ENCODE peak calls at places on chromosomes 11 and 22, in six cellular contexts. M is tibial nerve, A is IMR-90, J is adrenal gland, D is fibroblast of lung, P is transverse colon. H is an unnamed sample. For H3K4me1, the result is how much of the 10 kb centered on the place peaks cover.

GRCh38 chr11:124640660-124641059 is 18.0 kb downstream of the TBRG1 start:
- DNase-seq in D (no peak), P (no peak), J (no peak), M (no peak), A (no peak), H (no peak)

GRCh38 chr11:124882339-124883071 is 15.2 kb downstream of the ROBO4 start:
- DNase-seq in P (no peak), A (no peak), M (no peak), J (no peak), D (no peak), H (no peak)

GRCh38 chr11:66359662-66360087 is 11.9 kb downstream of the SLC29A2 start:
- DNase-seq in J (no peak), D (no peak), M (no peak), A (no peak), P (no peak), H (no peak)

GRCh38 chr11:73428227-73428626 is 52.0 kb downstream of the RELT start:
- DNase-seq in P (no peak), D (no peak), M (no peak), A (no peak), J (no peak), H (no peak)

GRCh38 chr11:101617735-101618332 is 34.0 kb upstream of the TRPC6 start:
- DNase-seq in J (no peak), D (no peak), M (no peak), A (peak), P (no peak), H (no peak)

GRCh38 chr11:118610773-118611432 is 3.5 kb downstream of the PHLDB1 start:
- DNase-seq in D (peak), M (peak), P (peak), A (peak), J (peak), H (peak)

GRCh38 chr11:73729594-73730206 is 31.2 kb downstream of the RAB6A start:
- DNase-seq in A (no peak), M (no peak), P (no peak), D (no peak), J (no peak), H (no peak)

GRCh38 chr11:116782728-116783127 is 5.1 kb downstream of the ZPR1 start:
- DNase-seq in P (no peak), A (peak), D (peak), M (no peak), J (no peak), H (no peak)

GRCh38 chr11:10597877-10598341 is 29.4 kb upstream of the LYVE1 start:
- DNase-seq in P (no peak), J (no peak), M (no peak), A (peak), D (peak), H (no peak)

GRCh38 chr22:45709004-45709739 is 37.5 kb downstream of the ATXN10 start:
- DNase-seq in P (no peak), A (peak), J (peak), M (no peak), D (peak), H (no peak)

GRCh38 chr22:42649261-42650056 is at the start of gene CYB5R3:
- DNase-seq in A (peak), D (peak), M (peak), P (peak), J (peak), H (peak)

GRCh38 chr11:16402654-16403447 is 46.5 kb upstream of the SOX6 start:
- DNase-seq in J (no peak), P (no peak), D (no peak), A (no peak), M (no peak), H (no peak)

GRCh38 chr11:118658372-118659313 is 20.8 kb downstream of the TREH start:
- DNase-seq in P (no peak), D (peak), J (no peak), A (no peak), M (no peak), H (no peak)

GRCh38 chr11:130425156-130425555 is 3.3 kb downstream of the ADAMTS8 start:
- DNase-seq in D (no peak), J (no peak), M (no peak), P (no peak), A (no peak), H (no peak)

GRCh38 chr11:45152740-45153595 is 6.5 kb downstream of the PRDM11 start:
- DNase-seq in D (no peak), J (no peak), A (no peak), M (no peak), P (no peak), H (no peak)

GRCh38 chr11:94876222-94876621 is 97.1 kb downstream of the CWC15 start:
- DNase-seq in P (no peak), M (no peak), A (no peak), J (no peak), D (no peak), H (no peak)

GRCh38 chr22:30830907-30831306 is 136.2 kb downstream of the OSBP2 start:
- DNase-seq in M (no peak), J (peak), D (peak), P (peak), A (peak), H (no peak)

GRCh38 chr11:114762437-114762836 is 84.1 kb downstream of the NXPE2 start:
- DNase-seq in M (peak), A (peak), J (peak), P (peak), D (peak), H (no peak)

GRCh38 chr11:2090172-2091111 is 48.7 kb downstream of the IGF2 start:
- DNase-seq in A (no peak), M (no peak), J (no peak), D (no peak), P (no peak), H (peak)

GRCh38 chr11:4607111-4607510 is 920 bp downstream of the TRIM68 start:
- DNase-seq in M (no peak), P (no peak), A (peak), J (no peak), D (peak), H (no peak)

GRCh38 chr11:9821008-9821752 is 157.3 kb downstream of the SWAP70 start:
- DNase-seq in M (no peak), A (no peak), J (no peak), D (no peak), P (no peak), H (no peak)

GRCh38 chr11:24233041-24233440 is 263.8 kb upstream of the LUZP2 start:
- DNase-seq in M (no peak), D (no peak), A (no peak), J (no peak), P (no peak), H (no peak)

GRCh38 chr11:66136752-66137123 is 66.7 kb downstream of the PACS1 start:
- DNase-seq in D (peak), J (no peak), M (no peak), A (peak), P (no peak), H (no peak)

GRCh38 chr11:5690736-5691135 is 1.1 kb downstream of the TRIM22 start:
- DNase-seq in D (peak), J (no peak), M (peak), P (no peak), A (peak), H (no peak)

GRCh38 chr11:128195057-128195751 is 392.2 kb downstream of the ETS1 start:
- DNase-seq in A (no peak), M (no peak), J (no peak), D (peak), P (no peak), H (no peak)

GRCh38 chr11:77082838-77083552 is 16.2 kb downstream of the CAPN5 start:
- DNase-seq in P (peak), J (peak), A (peak), M (peak), D (peak), H (peak)

GRCh38 chr11:64156235-64157011 is 9.5 kb downstream of the MACROD1 start:
- DNase-seq in D (no peak), P (no peak), M (no peak), A (no peak), J (peak), H (no peak)

GRCh38 chr11:69148806-69149205 is 6.9 kb upstream of the SMIM38 start:
- DNase-seq in J (no peak), M (no peak), A (no peak), P (no peak), D (no peak), H (no peak)

GRCh38 chr11:62922653-62923371 is 1.6 kb upstream of the CHRM1 start:
- DNase-seq in P (no peak), M (no peak), D (no peak), A (no peak), J (no peak), H (no peak)

GRCh38 chr11:11179239-11179638 is 173.8 kb downstream of the CSNK2A3 start:
- DNase-seq in D (peak), M (no peak), P (no peak), J (no peak), A (peak), H (no peak)

GRCh38 chr22:44085743-44086741 is 61.9 kb downstream of the PARVB start:
- DNase-seq in D (peak), M (peak), J (peak), P (peak), A (peak), H (no peak)

GRCh38 chr11:128532016-128532570 is 55.3 kb downstream of the ETS1 start:
- DNase-seq in P (no peak), D (no peak), A (no peak), M (no peak), J (no peak), H (no peak)

GRCh38 chr11:99257131-99257530 is 236.4 kb downstream of the CNTN5 start:
- DNase-seq in M (no peak), D (no peak), A (no peak), J (no peak), P (no peak), H (no peak)

DNA sequence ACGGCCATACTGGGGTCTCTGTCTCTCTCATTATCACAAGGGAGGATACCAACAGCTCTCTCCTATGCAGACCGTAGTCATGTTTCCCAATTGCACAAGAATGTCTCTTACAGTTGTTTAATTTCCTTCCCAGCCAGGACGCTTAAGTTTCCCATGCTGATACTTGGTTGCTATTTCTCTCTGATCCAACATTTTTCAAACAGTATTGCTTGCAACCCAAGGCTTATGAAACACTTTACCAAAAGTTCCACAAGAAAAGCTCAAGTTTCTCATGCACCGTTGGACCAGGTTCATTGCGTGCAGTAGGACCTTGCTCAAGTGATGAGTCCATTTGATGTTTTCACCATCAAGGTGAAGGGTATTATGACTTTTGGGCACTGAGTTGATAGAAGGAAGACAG is 46.6 kb downstream of the GGTLC2 start:
- DNase-seq in A (no peak), M (no peak), J (no peak), P (no peak), D (peak), H (no peak)
- H3K27ac ChIP-seq in A (no peak), M (no peak), J (no peak), P (no peak), D (no peak), H (no peak)

GRCh38 chr11:18700872-18701271 is 2.3 kb downstream of the TMEM86A start:
- DNase-seq in P (no peak), J (no peak), A (no peak), D (no peak), M (no peak), H (no peak)
- H3K4me1 ChIP-seq in P (under half), J (under half), A (under half), D (under half), M (under half), H (under half)

GRCh38 chr11:72015511-72016061 is 16.9 kb downstream of the IL18BP start:
- DNase-seq in D (peak), P (no peak), J (peak), A (peak), M (no peak), H (peak)
- TF ChIP-seq CTCF in D (peak), P (no peak), J (no peak), A (peak), M (no peak), H (no peak)

DNA sequence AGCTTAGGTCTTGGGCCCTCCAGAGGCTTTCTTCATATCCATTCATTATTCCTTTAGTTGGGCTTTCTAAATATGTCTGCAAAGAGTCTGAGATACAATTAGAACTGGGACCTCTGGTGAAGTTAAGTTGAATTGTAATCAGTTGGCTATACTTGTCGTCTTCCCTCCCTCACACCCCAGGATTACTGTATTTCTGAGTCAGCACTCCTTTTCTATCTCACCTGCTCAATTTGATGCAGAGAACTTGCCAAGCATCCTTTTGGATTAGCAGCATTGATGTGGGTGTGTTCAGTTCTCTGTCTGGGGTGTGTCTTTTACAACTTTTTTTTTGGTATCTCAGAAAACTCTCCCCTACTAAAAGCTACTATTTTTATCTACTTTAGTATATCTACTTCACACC is 15.0 kb downstream of the CTNND1 start:
- DNase-seq in J (no peak), A (no peak), D (no peak), M (no peak), P (no peak), H (no peak)
- H3K27ac ChIP-seq in J (peak), A (peak), D (peak), M (peak), P (peak), H (peak)

GRCh38 chr11:121337078-121337477 is 44.5 kb downstream of the SC5D start:
- DNase-seq in P (no peak), J (no peak), A (no peak), D (no peak), M (no peak), H (no peak)
- H3K4me1 ChIP-seq in P (under half), J (under half), A (under half), D (under half), M (under half), H (under half)

GRCh38 chr22:47300698-47301405 is 538.4 kb downstream of the TBC1D22A start:
- DNase-seq in D (no peak), P (no peak), A (no peak), M (no peak), J (no peak), H (peak)
- TF ChIP-seq CTCF in D (no peak), P (no peak), A (no peak), M (no peak), J (no peak), H (no peak)

H was measured in ascending aorta.